ENCODE peak calls at places on chromosomes 13 and 19, in eight cellular contexts. U, E, K, H, M, P, I and G are unnamed samples.

GRCh38 chr13:101841687-101842086 is 389.2 kb downstream of the ITGBL1 start:
- DNase-seq in U (no peak), E (no peak), K (no peak), H (no peak), M (no peak), P (no peak), I (no peak), G (no peak)

GRCh38 chr13:94119360-94119936 is 360.0 kb downstream of the DCT start:
- DNase-seq in U (no peak), E (no peak), K (peak), H (no peak), M (no peak), P (no peak), I (no peak), G (no peak)

GRCh38 chr19:11657307-11657706 is 60.0 kb downstream of the ZNF627 start:
- DNase-seq in U (no peak), E (no peak), K (no peak), H (no peak), M (no peak), P (no peak), I (no peak), G (no peak)

GRCh38 chr19:49749055-49749716 is 13.9 kb downstream of the TSKS start:
- DNase-seq in U (peak), E (no peak), K (no peak), H (no peak), M (no peak), P (no peak), I (no peak), G (no peak)

GRCh38 chr13:37492741-37493514 is 105.6 kb downstream of the POSTN start:
- DNase-seq in U (no peak), E (no peak), K (no peak), H (no peak), M (no peak), P (no peak), I (peak), G (no peak)

GRCh38 chr13:72565893-72566292 is 161.5 kb downstream of the MZT1 start:
- DNase-seq in U (peak), E (no peak), K (no peak), H (no peak), M (no peak), P (no peak), I (peak), G (no peak)

GRCh38 chr19:1045247-1045603 is 5.3 kb downstream of the ABCA7 start:
- DNase-seq in U (no peak), E (no peak), K (no peak), H (no peak), M (peak), P (no peak), I (no peak), G (no peak)

GRCh38 chr13:28576037-28576436 is 81.1 kb upstream of the FLT1 start:
- DNase-seq in U (no peak), E (no peak), K (no peak), H (no peak), M (no peak), P (no peak), I (no peak), G (no peak)

GRCh38 chr13:64688893-64689677 is 2541.1 kb downstream of the PCDH9 start:
- DNase-seq in U (no peak), E (no peak), K (no peak), H (no peak), M (no peak), P (no peak), I (peak), G (no peak)

GRCh38 chr19:12821761-12822160 is 12.6 kb downstream of the RTBDN start:
- DNase-seq in U (no peak), E (no peak), K (no peak), H (no peak), M (no peak), P (no peak), I (no peak), G (no peak)